ENCODE peak calls at places on chromosome 6, in four cellular contexts. One of them, this sample, is unnamed.

GRCh38 chr6:160398674-160399271 is 50.6 kb downstream of the SLC22A3 start:
- DNase-seq in activated CD8-positive, alpha-beta memory T cell treated with anti-CD3 and anti-CD28 coated beads for 1 hour: no peak
- DNase-seq in NCI-H446 treated with DMSO at 0.1 percent for 48 hours: no peak
- DNase-seq in stromal cell of bone marrow: no peak
- DNase-seq in this sample: no peak

GRCh38 chr6:99110004-99110403 is 162.3 kb upstream of the FBXL4 start:
- DNase-seq in stromal cell of bone marrow: no peak
- DNase-seq in NCI-H446 treated with DMSO at 0.1 percent for 48 hours: no peak
- DNase-seq in activated CD8-positive, alpha-beta memory T cell treated with anti-CD3 and anti-CD28 coated beads for 1 hour: no peak
- DNase-seq in this sample: no peak

GRCh38 chr6:165855856-165856255 is 192.8 kb upstream of the PDE10A start:
- DNase-seq in stromal cell of bone marrow: no peak
- DNase-seq in NCI-H446 treated with DMSO at 0.1 percent for 48 hours: no peak
- DNase-seq in activated CD8-positive, alpha-beta memory T cell treated with anti-CD3 and anti-CD28 coated beads for 1 hour: no peak
- DNase-seq in this sample: no peak

GRCh38 chr6:149285626-149286025 is 31.9 kb upstream of the TAB2 start:
- DNase-seq in activated CD8-positive, alpha-beta memory T cell treated with anti-CD3 and anti-CD28 coated beads for 1 hour: no peak
- DNase-seq in NCI-H446 treated with DMSO at 0.1 percent for 48 hours: no peak
- DNase-seq in stromal cell of bone marrow: no peak
- DNase-seq in this sample: no peak

GRCh38 chr6:138290563-138290962 is 72.3 kb upstream of the PBOV1 start:
- DNase-seq in NCI-H446 treated with DMSO at 0.1 percent for 48 hours: no peak
- DNase-seq in activated CD8-positive, alpha-beta memory T cell treated with anti-CD3 and anti-CD28 coated beads for 1 hour: no peak
- DNase-seq in stromal cell of bone marrow: no peak
- DNase-seq in this sample: no peak

GRCh38 chr6:155269765-155270164 is 6.0 kb downstream of the CLDN20 start:
- DNase-seq in stromal cell of bone marrow: no peak
- DNase-seq in activated CD8-positive, alpha-beta memory T cell treated with anti-CD3 and anti-CD28 coated beads for 1 hour: no peak
- DNase-seq in NCI-H446 treated with DMSO at 0.1 percent for 48 hours: no peak
- DNase-seq in this sample: no peak

GRCh38 chr6:168367285-168367720 is 47.7 kb upstream of the DACT2 start:
- DNase-seq in activated CD8-positive, alpha-beta memory T cell treated with anti-CD3 and anti-CD28 coated beads for 1 hour: no peak
- DNase-seq in NCI-H446 treated with DMSO at 0.1 percent for 48 hours: no peak
- DNase-seq in stromal cell of bone marrow: no peak
- DNase-seq in this sample: no peak

GRCh38 chr6:124057448-124057847 is 253.8 kb downstream of the NKAIN2 start:
- DNase-seq in activated CD8-positive, alpha-beta memory T cell treated with anti-CD3 and anti-CD28 coated beads for 1 hour: no peak
- DNase-seq in NCI-H446 treated with DMSO at 0.1 percent for 48 hours: no peak
- DNase-seq in stromal cell of bone marrow: peak
- DNase-seq in this sample: no peak

GRCh38 chr6:41801380-41801779 is 13.9 kb downstream of the TOMM6 start:
- DNase-seq in stromal cell of bone marrow: no peak
- DNase-seq in activated CD8-positive, alpha-beta memory T cell treated with anti-CD3 and anti-CD28 coated beads for 1 hour: no peak
- DNase-seq in NCI-H446 treated with DMSO at 0.1 percent for 48 hours: no peak
- DNase-seq in this sample: no peak

GRCh38 chr6:14621518-14621917 is 503.9 kb downstream of the CD83 start:
- DNase-seq in NCI-H446 treated with DMSO at 0.1 percent for 48 hours: no peak
- DNase-seq in stromal cell of bone marrow: peak
- DNase-seq in activated CD8-positive, alpha-beta memory T cell treated with anti-CD3 and anti-CD28 coated beads for 1 hour: no peak
- DNase-seq in this sample: no peak

GRCh38 chr6:35177586-35177985 is 36.2 kb upstream of the SCUBE3 start:
- DNase-seq in activated CD8-positive, alpha-beta memory T cell treated with anti-CD3 and anti-CD28 coated beads for 1 hour: no peak
- DNase-seq in stromal cell of bone marrow: no peak
- DNase-seq in NCI-H446 treated with DMSO at 0.1 percent for 48 hours: no peak
- DNase-seq in this sample: no peak

GRCh38 chr6:25242567-25242966 is 36.6 kb upstream of the CARMIL1 start:
- DNase-seq in NCI-H446 treated with DMSO at 0.1 percent for 48 hours: no peak
- DNase-seq in stromal cell of bone marrow: no peak
- DNase-seq in activated CD8-positive, alpha-beta memory T cell treated with anti-CD3 and anti-CD28 coated beads for 1 hour: no peak
- DNase-seq in this sample: no peak